ENCODE peak calls at places on chromosome 11, in six cellular contexts. C, K, T, Y, E and B are unnamed samples.

GRCh38 chr11:106724293-106724892 is 293.9 kb downstream of the GUCY1A2 start:
- DNase-seq in C (no peak), K (no peak), T (peak), Y (peak), E (no peak), B (no peak)

GRCh38 chr11:128341280-128341679 is 246.1 kb downstream of the ETS1 start:
- DNase-seq in C (no peak), K (no peak), T (peak), Y (no peak), E (no peak), B (no peak)

GRCh38 chr11:8930456-8931175 is 2.1 kb downstream of the C11orf16 start:
- DNase-seq in C (no peak), K (no peak), T (peak), Y (no peak), E (no peak), B (no peak)

GRCh38 chr11:66317766-66318575 is 1.1 kb upstream of the CD248 start:
- DNase-seq in C (no peak), K (peak), T (peak), Y (no peak), E (no peak), B (peak)

GRCh38 chr11:134033696-134034491 is 35.0 kb upstream of the JAM3 start:
- DNase-seq in C (no peak), K (peak), T (peak), Y (peak), E (peak), B (peak)

GRCh38 chr11:95024958-95025357 is at the start of gene KDM4E:
- DNase-seq in C (no peak), K (no peak), T (no peak), Y (no peak), E (no peak), B (no peak)

GRCh38 chr11:79404325-79404724 is 36.5 kb downstream of the TENM4 start:
- DNase-seq in C (no peak), K (no peak), T (peak), Y (no peak), E (no peak), B (no peak)

GRCh38 chr11:128666397-128666796 is 27.5 kb upstream of the FLI1 start:
- DNase-seq in C (no peak), K (no peak), T (no peak), Y (no peak), E (no peak), B (no peak)

GRCh38 chr11:130592056-130592455 is 143.6 kb downstream of the ADAMTS15 start:
- DNase-seq in C (no peak), K (peak), T (peak), Y (peak), E (no peak), B (no peak)

GRCh38 chr11:38014405-38014804 is 1416.4 kb upstream of the RAG2 start:
- DNase-seq in C (no peak), K (peak), T (no peak), Y (peak), E (no peak), B (peak)

GRCh38 chr11:103241574-103241973 is 132.3 kb downstream of the DYNC2H1 start:
- DNase-seq in C (no peak), K (no peak), T (no peak), Y (no peak), E (no peak), B (no peak)

GRCh38 chr11:117300301-117300700 is 9.2 kb downstream of the BACE1-AS start:
- DNase-seq in C (no peak), K (no peak), T (peak), Y (peak), E (no peak), B (no peak)

GRCh38 chr11:36350137-36350513 is 54.0 kb downstream of the PRR5L start:
- DNase-seq in C (no peak), K (no peak), T (no peak), Y (no peak), E (no peak), B (no peak)

GRCh38 chr11:66365711-66366619 is 5.6 kb downstream of the SLC29A2 start:
- DNase-seq in C (no peak), K (no peak), T (no peak), Y (no peak), E (no peak), B (no peak)

DNA sequence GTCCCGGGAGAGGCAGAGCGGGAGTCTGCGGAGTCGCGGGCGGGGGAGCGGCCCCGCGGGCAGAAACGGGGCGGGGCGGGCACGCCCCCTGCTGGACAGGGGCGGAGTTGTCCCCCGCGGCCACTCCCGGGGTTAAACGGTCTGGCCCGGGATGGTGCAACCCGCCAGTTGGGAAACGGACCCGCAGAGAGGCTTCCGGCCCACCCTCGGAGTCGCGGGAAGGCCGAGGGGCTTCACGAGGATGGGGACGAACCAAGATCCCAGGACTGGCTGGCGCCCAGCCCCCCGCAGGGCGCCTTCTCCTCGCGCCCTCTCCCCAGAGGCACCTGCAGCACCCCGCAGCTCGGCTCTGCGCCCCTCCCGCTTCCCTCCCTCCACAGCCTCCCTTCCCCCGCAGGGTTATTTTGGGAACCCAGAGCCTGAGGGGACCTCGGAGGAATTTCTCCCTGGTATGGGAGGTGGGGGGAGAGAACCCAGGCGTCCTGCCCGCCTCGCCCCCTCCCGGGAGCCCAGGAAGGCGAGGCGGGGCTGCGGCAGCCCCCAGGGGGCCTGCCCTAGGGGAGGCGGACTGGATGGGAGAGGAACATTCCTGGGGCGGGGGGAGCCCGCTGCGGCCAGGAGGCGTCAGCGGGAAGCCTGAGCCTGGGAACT is 877 bp downstream of the RASGRP2 start:
- DNase-seq in C (no peak), K (peak), T (peak), Y (no peak), E (no peak), B (no peak)
- TF ChIP-seq EZH2 in C (no peak), K (no peak), T (no peak), Y (peak), E (no peak), B (no peak)

GRCh38 chr11:74466916-74467885 is at the start of gene KCNE3:
- DNase-seq in C (no peak), K (no peak), T (peak), Y (no peak), E (no peak), B (no peak)
- TF ChIP-seq EZH2 in C (no peak), K (peak), T (no peak), Y (no peak), E (no peak), B (no peak)

DNA sequence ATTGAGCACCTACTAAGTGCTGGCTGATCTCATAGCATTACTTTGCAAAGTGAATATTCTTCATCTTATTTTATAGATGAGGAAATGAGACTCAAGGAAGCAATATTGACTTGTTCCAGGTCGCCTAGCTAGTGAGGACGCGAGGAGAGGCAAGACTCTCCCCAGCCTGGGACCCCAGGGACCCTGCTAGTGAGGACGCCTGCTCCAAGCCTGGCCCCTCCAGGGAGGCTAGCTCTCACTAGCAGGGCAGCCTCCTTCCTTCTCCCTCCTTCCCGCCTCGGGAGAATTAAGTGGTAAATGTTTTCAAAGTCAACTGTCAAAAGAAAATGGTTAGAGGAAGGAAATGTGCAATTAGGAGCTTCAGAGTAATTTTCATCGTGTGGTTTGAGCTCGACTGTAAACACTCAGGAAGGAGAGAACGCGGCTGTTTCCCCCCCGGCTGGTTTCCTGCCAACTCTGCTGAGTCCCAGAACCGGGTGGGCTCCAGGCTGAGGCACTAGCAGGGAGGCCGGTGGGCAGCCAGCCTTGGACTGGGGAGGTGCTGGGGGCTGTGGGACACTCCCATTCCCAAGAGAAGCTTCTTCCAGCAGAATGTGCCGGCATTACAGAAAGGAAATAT is 17.9 kb downstream of the MYEOV start:
- DNase-seq in C (no peak), K (no peak), T (no peak), Y (no peak), E (no peak), B (peak)
- TF ChIP-seq EZH2 in C (no peak), K (no peak), T (no peak), Y (no peak), E (no peak), B (no peak)

GRCh38 chr11:70606248-70606950 is 208.1 kb downstream of the CTTN start:
- DNase-seq in C (no peak), K (no peak), T (no peak), Y (no peak), E (no peak), B (no peak)
- TF ChIP-seq EZH2 in C (no peak), K (no peak), T (no peak), Y (no peak), E (no peak), B (no peak)

GRCh38 chr11:6258141-6258540 is 1.5 kb upstream of the CCKBR start:
- DNase-seq in C (no peak), K (no peak), T (no peak), Y (no peak), E (no peak), B (no peak)

GRCh38 chr11:6260207-6260726 is 629 bp downstream of the CCKBR start:
- DNase-seq in C (no peak), K (no peak), T (no peak), Y (no peak), E (no peak), B (no peak)

GRCh38 chr11:6258571-6258998 is 1.1 kb upstream of the CCKBR start:
- DNase-seq in C (no peak), K (no peak), T (peak), Y (no peak), E (no peak), B (no peak)

GRCh38 chr11:6263664-6264063 is 4.0 kb downstream of the CCKBR start:
- DNase-seq in C (no peak), K (no peak), T (no peak), Y (no peak), E (no peak), B (no peak)

DNA sequence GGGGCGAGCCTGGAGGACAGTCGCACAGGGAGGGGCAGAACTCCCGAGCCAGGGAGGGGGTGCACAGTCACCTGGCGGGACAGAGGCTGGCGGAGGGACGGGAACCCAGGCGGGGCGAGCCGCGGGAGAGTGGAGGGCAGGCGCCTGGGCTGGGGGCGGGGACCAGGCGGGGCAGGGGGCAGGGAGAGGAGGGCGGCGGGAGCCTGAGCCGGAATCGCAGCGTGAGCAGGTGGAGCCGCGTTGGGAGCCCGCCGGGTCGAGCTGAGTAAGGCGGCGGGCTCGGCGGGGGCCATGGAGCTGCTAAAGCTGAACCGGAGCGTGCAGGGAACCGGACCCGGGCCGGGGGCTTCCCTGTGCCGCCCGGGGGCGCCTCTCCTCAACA is at the start of gene CCKBR:
- DNase-seq in C (no peak), K (no peak), T (no peak), Y (no peak), E (no peak), B (no peak)
- TF ChIP-seq EZH2 in C (no peak), K (no peak), T (no peak), Y (peak), E (no peak), B (no peak)

GRCh38 chr11:368414-369335 is 624 bp upstream of the B4GALNT4 start:
- DNase-seq in C (no peak), K (no peak), T (peak), Y (no peak), E (no peak), B (no peak)
- TF ChIP-seq EZH2 in C (no peak), K (peak), T (peak), Y (peak), E (no peak), B (no peak)

GRCh38 chr11:2412323-2412722 is 11.8 kb downstream of the TSSC4 start:
- DNase-seq in C (no peak), K (no peak), T (no peak), Y (no peak), E (no peak), B (no peak)

GRCh38 chr11:2410616-2411015 is 10.1 kb downstream of the TSSC4 start:
- DNase-seq in C (no peak), K (no peak), T (no peak), Y (no peak), E (no peak), B (no peak)

GRCh38 chr11:2409026-2409553 is 8.5 kb downstream of the TSSC4 start:
- DNase-seq in C (no peak), K (no peak), T (no peak), Y (no peak), E (no peak), B (no peak)

GRCh38 chr11:2411446-2412305 is 11.1 kb downstream of the TSSC4 start:
- DNase-seq in C (no peak), K (no peak), T (no peak), Y (no peak), E (no peak), B (no peak)

DNA sequence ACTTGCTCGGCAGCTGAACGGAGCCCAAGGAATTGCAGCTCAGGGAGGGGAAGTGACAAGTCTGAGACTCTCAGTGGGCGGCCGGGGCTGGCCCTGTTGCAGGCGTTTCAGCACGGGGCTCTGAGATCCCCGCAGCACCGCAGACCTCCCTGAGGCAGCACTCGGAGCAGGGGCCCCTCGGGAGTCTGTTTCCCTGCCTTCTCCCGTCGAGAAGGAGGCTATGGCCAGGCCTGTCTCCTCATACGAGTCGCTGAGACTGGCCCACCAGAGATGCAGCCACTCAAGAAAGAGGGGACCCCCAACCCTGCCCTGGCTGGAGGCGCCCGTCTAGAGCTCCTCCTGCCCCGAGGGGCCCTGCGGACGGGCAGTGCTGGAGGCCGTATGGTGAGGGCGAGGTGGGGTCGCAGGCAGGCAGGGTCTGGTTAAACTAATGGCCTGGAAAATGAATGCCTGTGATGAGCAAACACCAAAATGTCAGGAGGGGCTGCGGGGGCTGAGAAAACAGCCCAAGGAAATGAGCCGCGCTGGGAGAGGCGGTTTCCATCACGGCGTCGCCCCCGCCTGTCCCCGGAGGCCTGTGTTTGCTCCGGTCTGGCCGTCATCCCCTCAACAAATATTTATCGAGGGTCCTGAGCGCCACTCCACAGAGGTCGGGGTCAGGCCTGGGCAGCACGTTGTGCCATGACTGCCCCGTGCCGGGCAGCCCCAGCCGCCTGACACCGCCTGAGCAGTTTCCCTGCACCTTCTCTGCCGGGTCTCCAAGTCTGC is 9.3 kb downstream of the TSSC4 start:
- DNase-seq in C (no peak), K (no peak), T (no peak), Y (no peak), E (no peak), B (no peak)
- TF ChIP-seq EZH2 in C (no peak), K (no peak), T (no peak), Y (no peak), E (no peak), B (no peak)

GRCh38 chr11:15748673-15749190 is 607.6 kb downstream of the SOX6 start:
- DNase-seq in C (no peak), K (no peak), T (no peak), Y (no peak), E (no peak), B (no peak)
- TF ChIP-seq EZH2 in C (no peak), K (no peak), T (no peak), Y (no peak), E (no peak), B (no peak)

DNA sequence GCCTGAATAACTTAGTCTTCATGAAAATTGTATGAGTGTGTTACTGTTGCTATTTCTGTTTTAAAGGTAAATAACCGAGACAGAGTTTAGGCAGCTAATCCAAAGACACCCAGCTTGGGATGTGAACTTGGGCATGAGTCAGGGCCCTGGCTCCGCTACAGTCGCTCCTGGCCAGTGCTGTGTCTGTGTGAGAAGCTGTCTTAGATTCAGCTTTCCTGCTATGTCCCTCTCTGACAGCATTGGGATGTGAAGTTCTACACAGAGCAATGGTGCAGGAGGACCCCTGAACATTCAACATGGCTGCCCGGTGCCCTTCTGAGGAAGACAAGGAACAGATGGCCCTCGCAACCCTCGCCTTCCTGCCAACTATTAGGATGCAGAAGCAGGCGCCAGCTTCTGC is 49.4 kb downstream of the GALNT18 start:
- DNase-seq in C (no peak), K (no peak), T (peak), Y (no peak), E (no peak), B (no peak)
- TF ChIP-seq EZH2 in C (no peak), K (no peak), T (no peak), Y (no peak), E (no peak), B (no peak)